ENCODE peak calls at places on chromosomes 1 and 21, in four cellular contexts. One of them, this sample, is unnamed. For H3K4me1 and H3K27me3, the result is how much of the 10 kb centered on the place peaks cover.

GRCh38 chr1:70156529-70157120 is 48.8 kb downstream of the LRRC40 start:
- DNase-seq in pancreas: no peak
- DNase-seq in astrocyte: no peak
- DNase-seq in cardiac muscle cell: no peak
- DNase-seq in this sample: no peak

GRCh38 chr1:205592443-205593003 is 39.3 kb downstream of the ELK4 start:
- DNase-seq in cardiac muscle cell: no peak
- DNase-seq in pancreas: no peak
- DNase-seq in astrocyte: no peak
- DNase-seq in this sample: no peak

GRCh38 chr1:109262231-109263010 is 13.1 kb downstream of the CELSR2 start:
- DNase-seq in astrocyte: no peak
- DNase-seq in cardiac muscle cell: no peak
- DNase-seq in pancreas: no peak
- DNase-seq in this sample: no peak

GRCh38 chr1:170027760-170028159 is 46.7 kb downstream of the KIFAP3 start:
- DNase-seq in cardiac muscle cell: no peak
- DNase-seq in pancreas: no peak
- DNase-seq in astrocyte: no peak
- DNase-seq in this sample: no peak

GRCh38 chr1:165376041-165376810 is 19.7 kb upstream of the LMX1A start:
- DNase-seq in cardiac muscle cell: peak
- DNase-seq in astrocyte: peak
- DNase-seq in pancreas: peak
- DNase-seq in this sample: peak

GRCh38 chr1:50783286-50783685 is 176.8 kb downstream of the FAF1 start:
- DNase-seq in astrocyte: no peak
- DNase-seq in cardiac muscle cell: no peak
- DNase-seq in pancreas: no peak
- DNase-seq in this sample: no peak

GRCh38 chr1:17873007-17873675 is 118.0 kb downstream of the ACTL8 start:
- DNase-seq in pancreas: no peak
- DNase-seq in astrocyte: no peak
- DNase-seq in cardiac muscle cell: no peak
- DNase-seq in this sample: no peak

GRCh38 chr21:33980276-33980916 is 64.8 kb upstream of the ATP5PO start:
- DNase-seq in pancreas: no peak
- DNase-seq in astrocyte: no peak
- DNase-seq in cardiac muscle cell: no peak
- DNase-seq in this sample: no peak

GRCh38 chr1:206814716-206815341 is 42.5 kb upstream of the IL10 start:
- DNase-seq in cardiac muscle cell: no peak
- DNase-seq in astrocyte: peak
- DNase-seq in pancreas: no peak
- DNase-seq in this sample: no peak

GRCh38 chr1:206895837-206896242 is 1.4 kb upstream of the IL24 start:
- DNase-seq in cardiac muscle cell: no peak
- DNase-seq in astrocyte: no peak
- DNase-seq in pancreas: no peak
- DNase-seq in this sample: peak

GRCh38 chr1:151347523-151348246 is 633 bp upstream of the RFX5 start:
- DNase-seq in pancreas: no peak
- DNase-seq in cardiac muscle cell: no peak
- DNase-seq in astrocyte: no peak
- DNase-seq in this sample: no peak

GRCh38 chr1:41726899-41727748 is 191.6 kb downstream of the HIVEP3 start:
- DNase-seq in astrocyte: no peak
- DNase-seq in cardiac muscle cell: no peak
- DNase-seq in pancreas: peak
- DNase-seq in this sample: no peak

GRCh38 chr1:68321084-68321685 is 88.9 kb upstream of the WLS start:
- DNase-seq in cardiac muscle cell: peak
- DNase-seq in astrocyte: no peak
- DNase-seq in pancreas: peak
- DNase-seq in this sample: peak

GRCh38 chr1:37748563-37748962 is 16.4 kb downstream of the EPHA10 start:
- DNase-seq in cardiac muscle cell: no peak
- DNase-seq in astrocyte: no peak
- DNase-seq in pancreas: no peak
- DNase-seq in this sample: no peak

GRCh38 chr1:7588457-7588827 is 182.7 kb upstream of the VAMP3 start:
- DNase-seq in pancreas: no peak
- DNase-seq in astrocyte: no peak
- DNase-seq in cardiac muscle cell: no peak
- DNase-seq in this sample: no peak

GRCh38 chr1:206678490-206678889 is 6.2 kb upstream of the MAPKAPK2 start:
- DNase-seq in pancreas: no peak
- DNase-seq in astrocyte: no peak
- DNase-seq in cardiac muscle cell: no peak
- DNase-seq in this sample: no peak

GRCh38 chr21:33198346-33199135 is 31.2 kb upstream of the IFNAR2 start:
- DNase-seq in astrocyte: peak
- DNase-seq in pancreas: peak
- DNase-seq in cardiac muscle cell: no peak
- DNase-seq in this sample: peak

GRCh38 chr1:73056826-73057225 is 774.5 kb upstream of the NEGR1 start:
- DNase-seq in cardiac muscle cell: no peak
- DNase-seq in pancreas: no peak
- DNase-seq in astrocyte: no peak
- DNase-seq in this sample: no peak

GRCh38 chr1:53633073-53633704 is 105.8 kb downstream of the GLIS1 start:
- DNase-seq in cardiac muscle cell: no peak
- DNase-seq in pancreas: no peak
- DNase-seq in astrocyte: no peak
- DNase-seq in this sample: no peak

GRCh38 chr21:41663805-41664788 is 102.8 kb downstream of the RIPK4 start:
- DNase-seq in astrocyte: no peak
- DNase-seq in cardiac muscle cell: peak
- DNase-seq in pancreas: no peak
- DNase-seq in this sample: no peak

GRCh38 chr1:153951183-153951582 is 4.7 kb upstream of the DENND4B start:
- DNase-seq in astrocyte: no peak
- DNase-seq in cardiac muscle cell: no peak
- DNase-seq in pancreas: no peak
- DNase-seq in this sample: no peak

GRCh38 chr1:8671313-8671917 is 146.0 kb downstream of the RERE start:
- DNase-seq in cardiac muscle cell: peak
- DNase-seq in astrocyte: peak
- DNase-seq in pancreas: peak
- DNase-seq in this sample: peak

GRCh38 chr1:41529621-41530395 is 45.3 kb upstream of the EDN2 start:
- DNase-seq in cardiac muscle cell: no peak
- DNase-seq in pancreas: no peak
- DNase-seq in astrocyte: no peak
- DNase-seq in this sample: no peak

GRCh38 chr1:180521474-180522203 is 19.3 kb upstream of the ACBD6 start:
- DNase-seq in astrocyte: no peak
- DNase-seq in cardiac muscle cell: peak
- DNase-seq in pancreas: no peak
- DNase-seq in this sample: no peak

GRCh38 chr1:53416264-53416663 is 42.9 kb upstream of the DMRTB1 start:
- DNase-seq in cardiac muscle cell: no peak
- DNase-seq in pancreas: no peak
- DNase-seq in astrocyte: no peak
- DNase-seq in this sample: no peak

GRCh38 chr1:162193201-162193600 is 123.7 kb downstream of the NOS1AP start:
- DNase-seq in astrocyte: no peak
- DNase-seq in cardiac muscle cell: peak
- DNase-seq in pancreas: peak
- DNase-seq in this sample: no peak

GRCh38 chr1:221567859-221568507 is 173.9 kb downstream of the DUSP10 start:
- DNase-seq in astrocyte: no peak
- DNase-seq in cardiac muscle cell: no peak
- DNase-seq in pancreas: no peak
- DNase-seq in this sample: no peak

GRCh38 chr1:227789042-227789880 is 26.2 kb upstream of the PRSS38 start:
- DNase-seq in astrocyte: no peak
- DNase-seq in cardiac muscle cell: no peak
- DNase-seq in pancreas: no peak
- DNase-seq in this sample: no peak

GRCh38 chr21:38097789-38098188 is 159.0 kb upstream of the KCNJ15 start:
- DNase-seq in cardiac muscle cell: no peak
- DNase-seq in pancreas: no peak
- DNase-seq in astrocyte: no peak
- DNase-seq in this sample: no peak
- H3K4me1 ChIP-seq in cardiac muscle cell: under half
- H3K4me1 ChIP-seq in pancreas: under half
- H3K4me1 ChIP-seq in astrocyte: under half
- H3K4me1 ChIP-seq in this sample: under half

GRCh38 chr1:64393790-64394189 is 76.1 kb upstream of the CACHD1 start:
- DNase-seq in cardiac muscle cell: no peak
- DNase-seq in pancreas: no peak
- DNase-seq in astrocyte: no peak
- DNase-seq in this sample: no peak
- TF ChIP-seq CTCF in cardiac muscle cell: no peak
- TF ChIP-seq CTCF in pancreas: no peak
- TF ChIP-seq CTCF in astrocyte: no peak
- TF ChIP-seq CTCF in this sample: no peak

GRCh38 chr1:226679303-226679702 is 59.8 kb downstream of the ITPKB start:
- DNase-seq in astrocyte: no peak
- DNase-seq in cardiac muscle cell: no peak
- DNase-seq in pancreas: no peak
- DNase-seq in this sample: no peak

GRCh38 chr1:226680653-226681052 is 58.4 kb downstream of the ITPKB start:
- DNase-seq in pancreas: no peak
- DNase-seq in cardiac muscle cell: no peak
- DNase-seq in astrocyte: no peak
- DNase-seq in this sample: no peak

GRCh38 chr1:226678251-226678650 is 60.8 kb downstream of the ITPKB start:
- DNase-seq in cardiac muscle cell: no peak
- DNase-seq in pancreas: no peak
- DNase-seq in astrocyte: no peak
- DNase-seq in this sample: no peak

GRCh38 chr1:226678701-226679100 is 60.4 kb downstream of the ITPKB start:
- DNase-seq in astrocyte: no peak
- DNase-seq in cardiac muscle cell: no peak
- DNase-seq in pancreas: no peak
- DNase-seq in this sample: no peak

GRCh38 chr1:226679853-226680516 is 59.1 kb downstream of the ITPKB start:
- DNase-seq in cardiac muscle cell: peak
- DNase-seq in pancreas: peak
- DNase-seq in astrocyte: peak
- DNase-seq in this sample: peak
- H3K27me3 ChIP-seq in cardiac muscle cell: under half
- H3K27me3 ChIP-seq in pancreas: under half
- H3K27me3 ChIP-seq in astrocyte: under half
- H3K27me3 ChIP-seq in this sample: under half

GRCh38 chr1:212862111-212862690 is 4.1 kb downstream of the FLVCR1 start:
- DNase-seq in astrocyte: no peak
- DNase-seq in pancreas: no peak
- DNase-seq in cardiac muscle cell: no peak
- DNase-seq in this sample: no peak

GRCh38 chr1:212858055-212858460 is at the start of gene FLVCR1:
- DNase-seq in pancreas: peak
- DNase-seq in cardiac muscle cell: peak
- DNase-seq in astrocyte: peak
- DNase-seq in this sample: peak

GRCh38 chr1:212856755-212857154 is 1.3 kb upstream of the FLVCR1 start:
- DNase-seq in astrocyte: no peak
- DNase-seq in pancreas: no peak
- DNase-seq in cardiac muscle cell: no peak
- DNase-seq in this sample: no peak

GRCh38 chr1:212860713-212861581 is 2.9 kb downstream of the FLVCR1 start:
- DNase-seq in astrocyte: peak
- DNase-seq in pancreas: no peak
- DNase-seq in cardiac muscle cell: peak
- DNase-seq in this sample: no peak

GRCh38 chr1:212858461-212859265 is 588 bp downstream of the FLVCR1 start:
- DNase-seq in pancreas: peak
- DNase-seq in astrocyte: peak
- DNase-seq in cardiac muscle cell: peak
- DNase-seq in this sample: peak
- H3K4me1 ChIP-seq in pancreas: under half
- H3K4me1 ChIP-seq in astrocyte: under half
- H3K4me1 ChIP-seq in cardiac muscle cell: under half
- H3K4me1 ChIP-seq in this sample: under half

GRCh38 chr1:54808443-54809207 is 7.5 kb upstream of the TTC22 start:
- DNase-seq in pancreas: no peak
- DNase-seq in astrocyte: no peak
- DNase-seq in cardiac muscle cell: no peak
- DNase-seq in this sample: no peak
- TF ChIP-seq CTCF in pancreas: no peak
- TF ChIP-seq CTCF in astrocyte: peak
- TF ChIP-seq CTCF in cardiac muscle cell: peak
- TF ChIP-seq CTCF in this sample: no peak